ENCODE peak calls at places on chromosomes 12 and 14, in four cellular contexts. T is dorsolateral prefrontal cortex, H is AG04450, B is aorta. Y is an unnamed sample.

GRCh38 chr14:61585598-61586538 is 109.4 kb upstream of the HIF1A start:
- DNase-seq in T (no peak), B (peak; percentile 90), H (no peak), Y (no peak)

GRCh38 chr12:78489990-78490389 is 374.6 kb upstream of the SYT1 start:
- DNase-seq in T (no peak), H (no peak), B (no peak), Y (no peak)

GRCh38 chr12:118307069-118307954 is 65.4 kb downstream of the TAOK3 start:
- DNase-seq in T (no peak), H (peak; percentile 80), B (no peak), Y (no peak)

GRCh38 chr12:1205512-1206060 is 214.6 kb downstream of the ERC1 start:
- DNase-seq in H (no peak), T (no peak), B (no peak), Y (no peak)

GRCh38 chr14:72377016-72377415 is 444.8 kb downstream of the RGS6 start:
- DNase-seq in T (no peak), B (no peak), H (no peak), Y (no peak)

GRCh38 chr14:91063119-91063518 is 2.7 kb upstream of the RPS6KA5 start:
- DNase-seq in T (no peak), H (no peak), B (no peak), Y (no peak)

GRCh38 chr12:131371580-131372475 is 339.1 kb upstream of the SFSWAP start:
- DNase-seq in H (no peak), B (no peak), T (no peak), Y (no peak)

GRCh38 chr12:133227281-133227852 is 8.3 kb downstream of the ANHX start:
- DNase-seq in T (no peak), H (no peak), B (no peak), Y (no peak)

GRCh38 chr12:93229494-93230310 is 148.0 kb upstream of the NUDT4 start:
- DNase-seq in H (peak; percentile 61), B (no peak), T (no peak), Y (no peak)

GRCh38 chr12:57110189-57111045 is 745 bp downstream of the STAT6 start:
- DNase-seq in T (no peak), B (peak; percentile 83), H (no peak), Y (peak; percentile 70)

GRCh38 chr14:68939424-68939892 is 39.6 kb downstream of the ACTN1 start:
- DNase-seq in H (no peak), T (no peak), B (no peak), Y (no peak)

GRCh38 chr12:13154027-13154538 is 42.4 kb upstream of the EMP1 start:
- DNase-seq in T (no peak), B (no peak), H (no peak), Y (no peak)

GRCh38 chr12:92539966-92540791 is 162.6 kb upstream of the PLEKHG7 start:
- DNase-seq in T (no peak), H (no peak), B (peak; percentile 44), Y (peak; percentile 29)

Y was measured in activated B cell treated with CpG ODN at 0.5 μM for 24 hours.